ENCODE peak calls at places on chromosomes 5 and 9, in four cellular contexts. One of them, this sample, is unnamed.

GRCh38 chr5:130052752-130053151 is 148.5 kb downstream of the CHSY3 start:
- DNase-seq in heart right ventricle: no peak
- DNase-seq in upper lobe of left lung: no peak
- DNase-seq in heart left ventricle: no peak
- DNase-seq in this sample: no peak

GRCh38 chr9:91433180-91433579 is 9.5 kb upstream of the NFIL3 start:
- DNase-seq in heart right ventricle: no peak
- DNase-seq in upper lobe of left lung: no peak
- DNase-seq in heart left ventricle: no peak
- DNase-seq in this sample: no peak

GRCh38 chr5:177346820-177347219 is 4.6 kb downstream of the LMAN2 start:
- DNase-seq in heart right ventricle: no peak
- DNase-seq in upper lobe of left lung: no peak
- DNase-seq in heart left ventricle: no peak
- DNase-seq in this sample: no peak

GRCh38 chr5:127838661-127839060 is 135.5 kb downstream of the CCDC192 start:
- DNase-seq in heart right ventricle: no peak
- DNase-seq in upper lobe of left lung: peak; percentile 29
- DNase-seq in heart left ventricle: peak; percentile 31
- DNase-seq in this sample: no peak

GRCh38 chr9:35537898-35538297 is 48.0 kb downstream of the RUSC2 start:
- DNase-seq in heart right ventricle: peak; percentile 75
- DNase-seq in upper lobe of left lung: no peak
- DNase-seq in heart left ventricle: peak; percentile 80
- DNase-seq in this sample: peak; percentile 68

GRCh38 chr9:83432104-83432627 is 106.0 kb downstream of the FRMD3 start:
- DNase-seq in heart right ventricle: peak; percentile 69
- DNase-seq in upper lobe of left lung: peak; percentile 82
- DNase-seq in heart left ventricle: peak; percentile 86
- DNase-seq in this sample: no peak

GRCh38 chr9:27866741-27867140 is 293.5 kb upstream of the C9orf72 start:
- DNase-seq in heart right ventricle: no peak
- DNase-seq in upper lobe of left lung: no peak
- DNase-seq in heart left ventricle: no peak
- DNase-seq in this sample: no peak

GRCh38 chr9:70441622-70442021 is 27.2 kb upstream of the KLF9 start:
- DNase-seq in heart right ventricle: no peak
- DNase-seq in upper lobe of left lung: no peak
- DNase-seq in heart left ventricle: no peak
- DNase-seq in this sample: no peak

GRCh38 chr5:147415663-147416062 is 94.2 kb downstream of the DPYSL3 start:
- DNase-seq in heart right ventricle: no peak
- DNase-seq in upper lobe of left lung: no peak
- DNase-seq in heart left ventricle: no peak
- DNase-seq in this sample: no peak

GRCh38 chr9:126326228-126327015 is at the start of gene MVB12B:
- DNase-seq in heart right ventricle: no peak
- DNase-seq in upper lobe of left lung: peak; percentile 31
- DNase-seq in heart left ventricle: peak; percentile 49
- DNase-seq in this sample: no peak

GRCh38 chr5:124736111-124736813 is 10.2 kb downstream of the ZNF608 start:
- DNase-seq in heart right ventricle: no peak
- DNase-seq in upper lobe of left lung: no peak
- DNase-seq in heart left ventricle: no peak
- DNase-seq in this sample: no peak

GRCh38 chr9:109320338-109320733 is 523 bp downstream of the EPB41L4B start:
- DNase-seq in heart right ventricle: no peak
- DNase-seq in upper lobe of left lung: no peak
- DNase-seq in heart left ventricle: no peak
- DNase-seq in this sample: no peak

GRCh38 chr9:109319072-109319630 is 1.7 kb downstream of the EPB41L4B start:
- DNase-seq in heart right ventricle: no peak
- DNase-seq in upper lobe of left lung: peak; percentile 47
- DNase-seq in heart left ventricle: no peak
- DNase-seq in this sample: no peak

GRCh38 chr9:109317979-109318671 is 2.7 kb downstream of the EPB41L4B start:
- DNase-seq in heart right ventricle: no peak
- DNase-seq in upper lobe of left lung: no peak
- DNase-seq in heart left ventricle: no peak
- DNase-seq in this sample: no peak

GRCh38 chr9:109320734-109321448 is at the start of gene EPB41L4B:
- DNase-seq in heart right ventricle: peak; percentile 81
- DNase-seq in upper lobe of left lung: peak; percentile 91
- DNase-seq in heart left ventricle: peak; percentile 83
- DNase-seq in this sample: peak; percentile 18

GRCh38 chr9:109319631-109320233 is 1.1 kb downstream of the EPB41L4B start:
- DNase-seq in heart right ventricle: no peak
- DNase-seq in upper lobe of left lung: no peak
- DNase-seq in heart left ventricle: no peak
- DNase-seq in this sample: no peak
- H3K27ac ChIP-seq in heart right ventricle: peak overlapping the region; percentile 22
- H3K27ac ChIP-seq in upper lobe of left lung: peak overlapping the region; percentile 17
- H3K27ac ChIP-seq in heart left ventricle: no peak overlapping the region
- H3K27ac ChIP-seq in this sample: no peak overlapping the region

GRCh38 chr5:73299665-73300435 is 126.9 kb downstream of the TMEM174 start:
- DNase-seq in heart right ventricle: no peak
- DNase-seq in upper lobe of left lung: no peak
- DNase-seq in heart left ventricle: no peak
- DNase-seq in this sample: no peak

GRCh38 chr5:73297430-73297829 is 124.4 kb downstream of the TMEM174 start:
- DNase-seq in heart right ventricle: no peak
- DNase-seq in upper lobe of left lung: no peak
- DNase-seq in heart left ventricle: no peak
- DNase-seq in this sample: peak; percentile 33

GRCh38 chr5:73298251-73299016 is 125.4 kb downstream of the TMEM174 start:
- DNase-seq in heart right ventricle: no peak
- DNase-seq in upper lobe of left lung: no peak
- DNase-seq in heart left ventricle: no peak
- DNase-seq in this sample: no peak

GRCh38 chr5:73300520-73301207 is 127.7 kb downstream of the TMEM174 start:
- DNase-seq in heart right ventricle: no peak
- DNase-seq in upper lobe of left lung: no peak
- DNase-seq in heart left ventricle: no peak
- DNase-seq in this sample: no peak

DNA sequence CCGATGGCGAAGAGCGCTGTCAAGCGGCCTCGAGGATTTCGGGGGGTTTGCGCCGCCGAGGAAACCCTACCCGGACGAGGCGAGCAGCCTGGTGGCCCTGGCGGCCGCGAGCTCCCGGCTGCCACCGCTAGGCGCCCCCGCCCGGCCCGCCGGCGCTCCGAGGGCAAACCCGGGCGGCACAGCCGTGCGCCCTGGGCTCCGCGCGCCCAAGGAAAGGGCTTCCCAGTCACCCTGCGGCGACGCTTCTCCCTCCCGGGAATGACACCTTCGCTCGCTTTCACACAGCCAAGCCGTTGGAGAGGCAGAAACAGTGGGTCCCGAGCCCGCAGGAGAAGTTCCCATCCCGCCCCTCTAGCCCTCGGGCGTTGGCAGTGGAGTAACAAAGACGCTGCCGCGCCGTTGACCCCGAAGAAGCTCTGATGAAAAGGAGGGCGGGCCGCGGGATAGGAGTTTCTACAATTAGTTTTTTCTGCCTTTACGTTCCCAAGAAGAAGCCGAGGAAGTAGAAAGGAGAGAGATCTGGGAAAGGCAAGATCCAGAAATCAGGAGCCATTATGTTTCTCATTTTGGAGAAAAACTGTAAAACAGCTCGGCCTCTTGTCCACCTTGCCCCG is 126.1 kb downstream of the TMEM174 start:
- DNase-seq in heart right ventricle: no peak
- DNase-seq in upper lobe of left lung: no peak
- DNase-seq in heart left ventricle: no peak
- DNase-seq in this sample: no peak
- TF ChIP-seq CTCF in heart right ventricle: no peak
- TF ChIP-seq CTCF in upper lobe of left lung: peak; percentile 50
- TF ChIP-seq CTCF in heart left ventricle: no peak
- TF ChIP-seq CTCF in this sample: peak; percentile 51

GRCh38 chr5:5795074-5795779 is 372.8 kb downstream of the ICE1 start:
- DNase-seq in heart right ventricle: peak; percentile 74
- DNase-seq in upper lobe of left lung: peak; percentile 82
- DNase-seq in heart left ventricle: peak; percentile 92
- DNase-seq in this sample: no peak
- H3K27ac ChIP-seq in heart right ventricle: peak overlapping the region; percentile 64
- H3K27ac ChIP-seq in upper lobe of left lung: no peak overlapping the region
- H3K27ac ChIP-seq in heart left ventricle: peak overlapping the region; percentile 48
- H3K27ac ChIP-seq in this sample: no peak overlapping the region

GRCh38 chr9:133584559-133585476 is 24.4 kb downstream of the FAM163B start:
- DNase-seq in heart right ventricle: no peak
- DNase-seq in upper lobe of left lung: no peak
- DNase-seq in heart left ventricle: no peak
- DNase-seq in this sample: no peak

GRCh38 chr9:133584167-133584558 is 25.0 kb downstream of the FAM163B start:
- DNase-seq in heart right ventricle: no peak
- DNase-seq in upper lobe of left lung: no peak
- DNase-seq in heart left ventricle: no peak
- DNase-seq in this sample: no peak

GRCh38 chr9:133587466-133587865 is 21.7 kb downstream of the FAM163B start:
- DNase-seq in heart right ventricle: no peak
- DNase-seq in upper lobe of left lung: no peak
- DNase-seq in heart left ventricle: no peak
- DNase-seq in this sample: no peak

GRCh38 chr9:133587051-133587450 is 22.1 kb downstream of the FAM163B start:
- DNase-seq in heart right ventricle: no peak
- DNase-seq in upper lobe of left lung: no peak
- DNase-seq in heart left ventricle: no peak
- DNase-seq in this sample: no peak

DNA sequence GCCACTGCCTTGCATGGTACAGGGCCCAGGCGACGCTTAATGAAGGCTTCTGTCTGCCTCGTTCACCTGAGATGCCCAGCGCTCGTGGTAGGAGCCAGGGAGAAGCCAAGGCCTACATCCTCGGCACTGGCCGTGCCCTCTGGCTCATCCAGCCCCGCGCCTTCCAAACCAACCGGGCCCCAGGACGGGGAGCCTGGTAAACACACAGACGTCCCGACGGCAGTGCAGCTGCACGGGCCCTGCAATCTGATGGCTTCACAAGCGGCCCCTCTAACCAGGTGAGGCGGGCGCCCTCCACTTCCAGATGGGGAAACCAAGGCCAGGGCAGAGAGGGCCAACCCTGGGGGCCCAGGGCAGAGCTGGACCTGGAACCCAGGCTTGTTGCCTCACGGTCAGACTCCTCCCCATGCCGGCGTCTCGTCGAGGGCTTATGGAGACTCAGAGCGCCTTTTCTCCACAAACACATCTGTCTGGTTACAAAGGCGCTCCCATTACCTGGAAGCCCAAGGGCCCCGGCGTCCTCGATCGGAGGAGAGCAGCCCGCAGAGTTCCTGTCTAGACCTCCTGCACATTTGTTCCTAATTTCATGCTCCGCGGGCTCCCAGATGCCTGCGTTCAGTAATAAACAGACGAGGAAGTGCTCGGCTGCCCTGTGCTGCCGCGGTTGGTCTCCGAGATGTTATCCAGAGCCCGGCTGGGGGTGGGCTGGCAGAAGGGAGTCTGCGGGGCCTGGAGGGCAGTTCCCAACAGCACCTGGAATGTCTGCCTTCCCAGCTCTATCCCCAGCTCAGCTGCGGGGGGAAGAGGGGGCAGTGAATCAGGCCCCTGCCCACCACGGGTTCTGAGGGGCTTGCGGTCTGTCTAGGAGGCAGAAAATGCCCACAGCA is 23.5 kb downstream of the FAM163B start:
- DNase-seq in heart right ventricle: no peak
- DNase-seq in upper lobe of left lung: no peak
- DNase-seq in heart left ventricle: no peak
- DNase-seq in this sample: no peak
- TF ChIP-seq CTCF in heart right ventricle: no peak
- TF ChIP-seq CTCF in upper lobe of left lung: no peak
- TF ChIP-seq CTCF in heart left ventricle: no peak
- TF ChIP-seq CTCF in this sample: no peak

DNA sequence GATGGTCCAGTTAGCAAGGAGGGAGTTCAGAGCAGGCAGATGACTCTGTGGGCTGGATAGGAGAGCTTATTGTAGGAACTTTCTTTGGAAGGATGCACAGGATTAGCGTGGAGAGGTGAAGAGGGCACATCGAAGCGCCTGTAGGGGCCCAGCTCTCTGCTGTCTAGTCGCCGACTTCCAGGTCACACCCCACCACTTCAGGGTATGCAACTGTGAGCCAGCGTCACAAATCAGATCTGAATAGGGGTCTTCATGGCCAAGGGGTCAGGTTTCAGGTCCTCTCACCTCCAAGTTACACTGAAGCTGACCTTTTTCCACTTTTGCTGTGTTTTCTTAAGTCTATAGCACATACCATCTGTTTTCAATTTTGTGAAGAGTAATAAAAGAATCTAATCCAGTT is 364.1 kb upstream of the CLINT1 start:
- DNase-seq in heart right ventricle: no peak
- DNase-seq in upper lobe of left lung: no peak
- DNase-seq in heart left ventricle: no peak
- DNase-seq in this sample: no peak
- H3K27ac ChIP-seq in heart right ventricle: no peak overlapping the region
- H3K27ac ChIP-seq in upper lobe of left lung: no peak overlapping the region
- H3K27ac ChIP-seq in heart left ventricle: no peak overlapping the region
- H3K27ac ChIP-seq in this sample: no peak overlapping the region

GRCh38 chr9:88990721-88991065 is 575 bp upstream of the S1PR3 start:
- DNase-seq in heart right ventricle: no peak
- DNase-seq in upper lobe of left lung: no peak
- DNase-seq in heart left ventricle: no peak
- DNase-seq in this sample: no peak
- TF ChIP-seq CTCF in heart right ventricle: peak; percentile 6
- TF ChIP-seq CTCF in upper lobe of left lung: no peak
- TF ChIP-seq CTCF in heart left ventricle: no peak
- TF ChIP-seq CTCF in this sample: no peak

GRCh38 chr5:59039003-59039295 is 456.1 kb downstream of the RAB3C start:
- DNase-seq in heart right ventricle: no peak
- DNase-seq in upper lobe of left lung: peak; percentile 28
- DNase-seq in heart left ventricle: no peak
- DNase-seq in this sample: no peak
- H3K27ac ChIP-seq in heart right ventricle: peak overlapping the region; percentile 79
- H3K27ac ChIP-seq in upper lobe of left lung: peak overlapping the region; percentile 90
- H3K27ac ChIP-seq in heart left ventricle: peak overlapping the region; percentile 91
- H3K27ac ChIP-seq in this sample: peak overlapping the region; percentile 51

GRCh38 chr9:137986268-137987099 is 108.9 kb downstream of the CACNA1B start:
- DNase-seq in heart right ventricle: no peak
- DNase-seq in upper lobe of left lung: no peak
- DNase-seq in heart left ventricle: no peak
- DNase-seq in this sample: no peak

GRCh38 chr9:137989156-137989555 is 111.6 kb downstream of the CACNA1B start:
- DNase-seq in heart right ventricle: no peak
- DNase-seq in upper lobe of left lung: no peak
- DNase-seq in heart left ventricle: no peak
- DNase-seq in this sample: no peak

GRCh38 chr9:137988701-137989100 is 111.1 kb downstream of the CACNA1B start:
- DNase-seq in heart right ventricle: no peak
- DNase-seq in upper lobe of left lung: no peak
- DNase-seq in heart left ventricle: no peak
- DNase-seq in this sample: no peak

GRCh38 chr9:137987244-137988030 is 109.9 kb downstream of the CACNA1B start:
- DNase-seq in heart right ventricle: no peak
- DNase-seq in upper lobe of left lung: no peak
- DNase-seq in heart left ventricle: no peak
- DNase-seq in this sample: peak; percentile 44

DNA sequence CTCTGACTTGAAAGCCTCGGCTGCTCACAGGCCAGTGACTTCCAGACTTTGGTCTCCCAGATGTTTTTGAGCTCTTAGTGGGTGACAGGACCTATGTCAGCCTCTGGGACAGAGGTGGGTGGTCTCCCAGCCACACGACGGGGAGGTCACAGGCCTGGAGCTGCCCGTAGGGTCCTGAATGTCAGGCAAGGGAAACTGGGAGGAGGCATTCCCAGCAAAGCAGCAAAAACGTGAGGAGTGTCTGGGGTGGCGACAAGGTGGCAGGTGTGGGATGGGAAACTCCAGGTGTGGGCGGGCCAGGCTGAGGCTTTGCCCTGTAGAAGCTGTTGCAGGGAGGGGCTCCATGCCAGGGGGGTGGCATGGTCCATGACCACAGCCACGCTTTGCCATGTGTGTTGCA is 110.5 kb downstream of the CACNA1B start:
- DNase-seq in heart right ventricle: no peak
- DNase-seq in upper lobe of left lung: no peak
- DNase-seq in heart left ventricle: no peak
- DNase-seq in this sample: no peak
- TF ChIP-seq CTCF in heart right ventricle: no peak
- TF ChIP-seq CTCF in upper lobe of left lung: no peak
- TF ChIP-seq CTCF in heart left ventricle: no peak
- TF ChIP-seq CTCF in this sample: no peak